ENCODE peak calls at places on chromosomes 6 and 20, in eight cellular contexts. B is GOT3; Y is prostate gland; F is activated naive CD8-positive, alpha-beta T cell treated with anti-CD3 and anti-CD28 coated beads, Interleukin-2, amount 50 U/mL, for 24 hours; D is GM10248; H is A549; G is HCEC 1CT; O is NCI-H1417. L is an unnamed sample.

GRCh38 chr6:51339108-51339507 is 520.4 kb downstream of the TFAP2B start:
- DNase-seq in B (no peak), Y (no peak), F (no peak), D (no peak), H (no peak), G (no peak), O (no peak), L (no peak)

GRCh38 chr6:29941916-29942274 is 437 bp upstream of the HLA-A start:
- DNase-seq in B (no peak), Y (no peak), F (no peak), D (no peak), H (no peak), G (no peak), O (no peak), L (no peak)

GRCh38 chr6:6314601-6315000 is 5.9 kb downstream of the F13A1 start:
- DNase-seq in B (no peak), Y (no peak), F (no peak), D (no peak), H (no peak), G (no peak), O (no peak), L (no peak)

GRCh38 chr6:19991176-19991575 is 154.0 kb downstream of the ID4 start:
- DNase-seq in B (no peak), Y (no peak), F (no peak), D (no peak), H (no peak), G (no peak), O (no peak), L (no peak)

GRCh38 chr20:40768105-40768504 is 79.1 kb upstream of the MAFB start:
- DNase-seq in B (no peak), Y (no peak), F (no peak), D (no peak), H (no peak), G (no peak), O (no peak), L (no peak)

GRCh38 chr6:134954272-134954990 is 4.5 kb upstream of the ALDH8A1 start:
- DNase-seq in B (no peak), Y (no peak), F (no peak), D (no peak), H (no peak), G (no peak), O (no peak), L (no peak)

GRCh38 chr6:40930555-40930954 is 108.5 kb downstream of the UNC5CL start:
- DNase-seq in B (no peak), Y (no peak), F (no peak), D (no peak), H (peak), G (no peak), O (no peak), L (no peak)

GRCh38 chr6:146357578-146358340 is 185.9 kb upstream of the RAB32 start:
- DNase-seq in B (no peak), Y (no peak), F (no peak), D (no peak), H (peak), G (peak), O (no peak), L (no peak)

GRCh38 chr6:143064996-143065683 is 4.5 kb downstream of the AIG1 start:
- DNase-seq in B (no peak), Y (no peak), F (no peak), D (no peak), H (no peak), G (peak), O (no peak), L (no peak)

GRCh38 chr20:12171927-12172581 is 254.4 kb downstream of the BTBD3 start:
- DNase-seq in B (no peak), Y (no peak), F (no peak), D (no peak), H (no peak), G (peak), O (peak), L (no peak)

GRCh38 chr6:8462694-8463093 is 27.3 kb upstream of the SLC35B3 start:
- DNase-seq in B (no peak), Y (peak), F (no peak), D (no peak), H (no peak), G (no peak), O (no peak), L (no peak)

GRCh38 chr6:87151786-87152527 is 3.4 kb upstream of the ZNF292 start:
- DNase-seq in B (peak), Y (peak), F (peak), D (peak), H (no peak), G (peak), O (peak), L (peak)

GRCh38 chr20:23652371-23652770 is 14.6 kb upstream of the CST3 start:
- DNase-seq in B (no peak), Y (no peak), F (no peak), D (no peak), H (no peak), G (no peak), O (no peak), L (no peak)

GRCh38 chr20:2331901-2332565 is 36.2 kb downstream of the TGM3 start:
- DNase-seq in B (no peak), Y (no peak), F (no peak), D (no peak), H (no peak), G (no peak), O (no peak), L (no peak)

GRCh38 chr6:77548190-77548589 is 84.9 kb upstream of the HTR1B start:
- DNase-seq in B (no peak), Y (no peak), F (no peak), D (no peak), H (no peak), G (no peak), O (no peak), L (no peak)

GRCh38 chr6:157135691-157136090 is 187.6 kb downstream of the TMEM242 start:
- DNase-seq in B (no peak), Y (no peak), F (no peak), D (no peak), H (no peak), G (no peak), O (no peak), L (no peak)

GRCh38 chr20:61909028-61909427 is 156.7 kb downstream of the TAF4 start:
- DNase-seq in B (no peak), Y (no peak), F (no peak), D (no peak), H (no peak), G (no peak), O (no peak), L (no peak)

GRCh38 chr6:170006524-170007467 is 255.4 kb downstream of the ERMARD start:
- DNase-seq in B (no peak), Y (no peak), F (no peak), D (no peak), H (no peak), G (no peak), O (peak), L (no peak)

GRCh38 chr6:85756982-85757381 is 114.3 kb upstream of the SYNCRIP start:
- DNase-seq in B (no peak), Y (no peak), F (no peak), D (no peak), H (peak), G (peak), O (peak), L (no peak)

GRCh38 chr6:43575105-43575771 is 600 bp downstream of the XPO5 start:
- DNase-seq in B (no peak), Y (no peak), F (peak), D (no peak), H (no peak), G (peak), O (peak), L (no peak)

GRCh38 chr6:5112065-5112799 is 27.1 kb downstream of the PPP1R3G start:
- DNase-seq in B (no peak), Y (no peak), F (no peak), D (no peak), H (peak), G (peak), O (no peak), L (no peak)

GRCh38 chr6:82144852-82145332 is 102.7 kb downstream of the IBTK start:
- DNase-seq in B (peak), Y (no peak), F (no peak), D (no peak), H (peak), G (peak), O (no peak), L (no peak)

GRCh38 chr20:47304287-47304686 is 52.2 kb downstream of the ZMYND8 start:
- DNase-seq in B (no peak), Y (peak), F (no peak), D (no peak), H (peak), G (peak), O (no peak), L (no peak)

GRCh38 chr6:90399970-90400369 is 103.3 kb upstream of the BACH2 start:
- DNase-seq in B (no peak), Y (no peak), F (peak), D (no peak), H (no peak), G (no peak), O (no peak), L (no peak)

GRCh38 chr6:119073307-119074051 is 5.0 kb downstream of the FAM184A start:
- DNase-seq in B (no peak), Y (no peak), F (no peak), D (no peak), H (no peak), G (no peak), O (no peak), L (no peak)

GRCh38 chr20:59242714-59243626 is 57.4 kb upstream of the EDN3 start:
- DNase-seq in B (no peak), Y (no peak), F (peak), D (no peak), H (no peak), G (no peak), O (no peak), L (no peak)

GRCh38 chr6:147621280-147621679 is 112.8 kb downstream of the SAMD5 start:
- DNase-seq in B (no peak), Y (no peak), F (no peak), D (no peak), H (peak), G (no peak), O (no peak), L (no peak)

GRCh38 chr20:51221791-51222408 is 199.0 kb upstream of the KCNG1 start:
- DNase-seq in B (no peak), Y (no peak), F (no peak), D (no peak), H (no peak), G (no peak), O (no peak), L (no peak)

GRCh38 chr6:4593891-4594445 is 182.2 kb upstream of the CDYL start:
- DNase-seq in B (no peak), Y (no peak), F (no peak), D (no peak), H (no peak), G (no peak), O (no peak), L (no peak)

GRCh38 chr6:159126590-159126989 is 42.6 kb upstream of the FNDC1 start:
- DNase-seq in B (no peak), Y (no peak), F (no peak), D (no peak), H (no peak), G (no peak), O (no peak), L (no peak)

GRCh38 chr6:158642805-158643489 is 1.6 kb downstream of the DYNLT1 start:
- DNase-seq in B (no peak), Y (no peak), F (no peak), D (no peak), H (no peak), G (no peak), O (no peak), L (no peak)

L was measured in substantia nigra.